ENCODE peak calls at places on chromosome 10, in five cellular contexts. O is activated CD8-positive, alpha-beta T cell treated with anti-CD3 and anti-CD28 coated beads for 36 hours; Y is OCI-M1; U is AG09309; Z is NCI-H774. R is an unnamed sample.

GRCh38 chr10:61629594-61629993 is 33.1 kb upstream of the CABCOCO1 start:
- DNase-seq in O (no peak), Y (no peak), U (no peak), Z (no peak), R (no peak)

GRCh38 chr10:77111611-77112550 is 525.7 kb downstream of the KCNMA1 start:
- DNase-seq in O (peak), Y (peak), U (peak), Z (peak), R (no peak)

GRCh38 chr10:103307594-103307993 is 30.7 kb downstream of the INA start:
- DNase-seq in O (no peak), Y (no peak), U (no peak), Z (no peak), R (no peak)

GRCh38 chr10:126013489-126014281 is 117.3 kb downstream of the FANK1 start:
- DNase-seq in O (peak), Y (peak), U (peak), Z (peak), R (no peak)

GRCh38 chr10:44627591-44628354 is 242.9 kb upstream of the CXCL12 start:
- DNase-seq in O (no peak), Y (no peak), U (peak), Z (no peak), R (no peak)

GRCh38 chr10:115093286-115093775 is at the start of gene ATRNL1:
- DNase-seq in O (peak), Y (no peak), U (no peak), Z (peak), R (peak)

GRCh38 chr10:70227548-70228320 is 5.5 kb downstream of the PPA1 start:
- DNase-seq in O (no peak), Y (peak), U (no peak), Z (no peak), R (no peak)

GRCh38 chr10:87635498-87636312 is 24.0 kb upstream of the PAPSS2 start:
- DNase-seq in O (peak), Y (peak), U (peak), Z (no peak), R (no peak)

GRCh38 chr10:88895252-88895651 is 15.2 kb downstream of the STAMBPL1 start:
- DNase-seq in O (no peak), Y (peak), U (no peak), Z (no peak), R (no peak)

GRCh38 chr10:24485299-24485698 is 238.4 kb downstream of the ARHGAP21 start:
- DNase-seq in O (no peak), Y (no peak), U (no peak), Z (no peak), R (no peak)

GRCh38 chr10:69869291-69869841 is 67.7 kb downstream of the COL13A1 start:
- DNase-seq in O (no peak), Y (no peak), U (peak), Z (no peak), R (no peak)

GRCh38 chr10:21649441-21649872 is 115.4 kb downstream of the MLLT10 start:
- DNase-seq in O (peak), Y (no peak), U (no peak), Z (no peak), R (no peak)